ENCODE peak calls at places on chromosomes 6 and 20, in eight cellular contexts. O is non-pigmented ciliary epithelial cell; X is NCI-H2081; R is H54; G is progenitor cell of endocrine pancreas; U is NCI-H1092; K is esophagus squamous epithelium; M is activated CD4-positive, CD25-positive, alpha-beta regulatory T cell. E is an unnamed sample.

GRCh38 chr6:122548281-122548680 is 61.9 kb upstream of the PKIB start:
- DNase-seq in U (peak), G (no peak), O (no peak), X (peak), K (no peak), R (no peak), M (no peak), E (no peak)

GRCh38 chr6:15308445-15309213 is 62.8 kb downstream of the JARID2 start:
- DNase-seq in R (no peak), K (no peak), X (no peak), G (no peak), U (no peak), M (no peak), O (no peak), E (no peak)

GRCh38 chr20:36275441-36276189 is 30.5 kb upstream of the DLGAP4 start:
- DNase-seq in U (no peak), G (no peak), X (no peak), M (no peak), K (no peak), R (no peak), O (no peak), E (no peak)

GRCh38 chr6:46626976-46627375 is 25.6 kb downstream of the CYP39A1 start:
- DNase-seq in O (no peak), R (no peak), M (no peak), G (no peak), X (no peak), K (no peak), U (no peak), E (no peak)

GRCh38 chr6:132624175-132624574 is at the start of gene TAAR2:
- DNase-seq in K (no peak), O (no peak), X (no peak), R (no peak), G (no peak), U (no peak), M (no peak), E (no peak)

GRCh38 chr6:139175389-139175788 is 40.5 kb downstream of the HECA start:
- DNase-seq in X (no peak), U (no peak), K (no peak), G (no peak), M (no peak), O (no peak), R (no peak), E (no peak)

GRCh38 chr6:156718647-156719394 is 58.4 kb upstream of the ARID1B start:
- DNase-seq in M (no peak), R (peak), X (no peak), O (peak), U (no peak), G (no peak), K (no peak), E (no peak)

GRCh38 chr6:54805077-54805476 is 41.5 kb upstream of the FAM83B start:
- DNase-seq in O (no peak), G (no peak), U (no peak), M (no peak), R (no peak), X (no peak), K (no peak), E (no peak)

GRCh38 chr6:29953001-29953436 is 10.7 kb downstream of the HLA-A start:
- DNase-seq in X (no peak), U (no peak), O (peak), K (no peak), M (no peak), G (no peak), R (peak), E (no peak)

GRCh38 chr20:31496761-31497295 is 17.4 kb upstream of the HM13 start:
- DNase-seq in G (no peak), K (no peak), U (no peak), X (no peak), O (no peak), R (peak), M (no peak), E (no peak)